ENCODE peak calls at places on chromosomes 6 and 20, in nine cellular contexts. X is body of pancreas; Y is effector memory CD4-positive, alpha-beta T cell; H is spleen; F is fibroblast of lung; W is WERI-Rb-1; I is esophagus squamous epithelium; R is mammary epithelial cell; K is fibroblast of mammary gland. T is an unnamed sample.

GRCh38 chr6:3419624-3420272 is 37.1 kb downstream of the SLC22A23 start:
- DNase-seq in Y (no peak), X (no peak), W (no peak), I (no peak), K (peak), H (no peak), R (peak), F (peak), T (no peak)

GRCh38 chr6:116971959-116972358 is 94.9 kb downstream of the RFX6 start:
- DNase-seq in I (no peak), H (no peak), F (peak), K (peak), R (peak), W (peak), Y (no peak), X (peak), T (no peak)

GRCh38 chr20:49575551-49576060 is 7.7 kb upstream of the PTGIS start:
- DNase-seq in R (no peak), W (no peak), Y (no peak), H (peak), X (no peak), F (no peak), K (peak), I (no peak), T (no peak)

GRCh38 chr6:18680842-18681241 is 293.7 kb downstream of the RNF144B start:
- DNase-seq in H (no peak), R (no peak), I (no peak), Y (no peak), W (no peak), X (no peak), F (no peak), K (no peak), T (no peak)

GRCh38 chr6:156502969-156503504 is 274.1 kb upstream of the ARID1B start:
- DNase-seq in F (no peak), K (no peak), Y (no peak), X (no peak), H (no peak), I (no peak), R (no peak), W (no peak), T (no peak)

GRCh38 chr20:2005359-2005758 is 11.5 kb upstream of the PDYN start:
- DNase-seq in X (no peak), K (peak), I (no peak), F (no peak), R (no peak), W (no peak), Y (no peak), H (no peak), T (no peak)

GRCh38 chr6:69732640-69733039 is 64.2 kb downstream of the LMBRD1 start:
- DNase-seq in K (peak), W (no peak), H (no peak), I (no peak), R (no peak), Y (no peak), F (peak), X (no peak), T (no peak)

GRCh38 chr6:1381397-1382330 is 7.7 kb upstream of the FOXF2 start:
- DNase-seq in K (no peak), F (peak), H (peak), I (no peak), Y (peak), X (peak), W (peak), R (no peak), T (no peak)

GRCh38 chr6:91083226-91083625 is 496.4 kb upstream of the MAP3K7 start:
- DNase-seq in X (no peak), H (no peak), W (no peak), I (no peak), F (peak), Y (no peak), K (peak), R (no peak), T (no peak)

GRCh38 chr6:137873273-137873762 is 6.3 kb downstream of the TNFAIP3 start:
- DNase-seq in H (no peak), I (peak), F (peak), R (peak), K (peak), X (peak), W (no peak), Y (peak), T (peak)

GRCh38 chr20:50491926-50492634 is 18.1 kb upstream of the PTPN1 start:
- DNase-seq in K (peak), R (peak), H (no peak), Y (no peak), W (no peak), F (peak), I (no peak), X (peak), T (no peak)

GRCh38 chr6:152983637-152984386 is 971 bp upstream of the FBXO5 start:
- DNase-seq in X (peak), W (peak), I (peak), H (peak), Y (peak), F (peak), K (peak), R (peak), T (peak)

GRCh38 chr6:31091680-31092079 is 20.7 kb downstream of the C6orf15 start:
- DNase-seq in H (no peak), R (no peak), I (no peak), K (no peak), F (no peak), Y (no peak), X (no peak), W (no peak), T (no peak)

GRCh38 chr6:142846883-142847287 is 98.1 kb downstream of the HIVEP2 start:
- DNase-seq in Y (no peak), I (no peak), X (no peak), W (peak), H (no peak), K (peak), F (peak), R (peak), T (peak)

GRCh38 chr6:158457616-158458278 is 102.1 kb upstream of the TMEM181 start:
- DNase-seq in W (no peak), X (no peak), Y (no peak), R (peak), H (no peak), K (peak), F (peak), I (no peak), T (no peak)

GRCh38 chr6:151958332-151958731 is 150.8 kb downstream of the ESR1 start:
- DNase-seq in R (peak), X (no peak), H (no peak), I (no peak), W (no peak), F (no peak), K (peak), Y (no peak), T (no peak)

GRCh38 chr20:297098-297924 is at the start of gene ZCCHC3:
- DNase-seq in K (peak), X (peak), R (peak), H (peak), I (peak), Y (peak), W (peak), F (peak), T (peak)

GRCh38 chr6:134182528-134182927 is 130.1 kb upstream of the SLC2A12 start:
- DNase-seq in Y (no peak), W (peak), I (no peak), K (no peak), F (no peak), R (no peak), H (no peak), X (no peak), T (no peak)

GRCh38 chr20:62800314-62801259 is 4.0 kb upstream of the OGFR start:
- DNase-seq in H (no peak), W (no peak), X (no peak), R (no peak), K (no peak), F (no peak), I (no peak), Y (no peak), T (no peak)

GRCh38 chr20:22522701-22523100 is 61.7 kb downstream of the FOXA2 start:
- DNase-seq in I (no peak), H (no peak), F (no peak), X (no peak), W (no peak), K (no peak), R (no peak), Y (no peak), T (no peak)

GRCh38 chr20:4076671-4077070 is 61.3 kb upstream of the RNF24 start:
- DNase-seq in F (peak), K (peak), W (no peak), X (peak), I (no peak), H (no peak), Y (no peak), R (peak), T (peak)

GRCh38 chr6:101534821-101535220 is 141.3 kb downstream of the GRIK2 start:
- DNase-seq in R (no peak), Y (no peak), H (no peak), K (peak), I (no peak), F (peak), W (no peak), X (no peak), T (no peak)

GRCh38 chr6:150016324-150017185 is 8.8 kb downstream of the RAET1L start:
- DNase-seq in H (peak), X (peak), I (no peak), K (peak), F (peak), W (peak), R (peak), Y (peak), T (no peak)

GRCh38 chr6:67458265-67458664 is 1176.8 kb upstream of the ADGRB3 start:
- DNase-seq in I (no peak), Y (no peak), W (no peak), H (no peak), F (peak), R (no peak), X (no peak), K (no peak), T (no peak)

GRCh38 chr20:46683939-46684750 is 5.1 kb downstream of the TP53RK start:
- DNase-seq in H (no peak), W (peak), Y (no peak), X (peak), I (no peak), R (peak), K (peak), F (peak), T (no peak)

GRCh38 chr6:118894425-118895240 is 681 bp downstream of the ASF1A start:
- DNase-seq in H (peak), K (peak), W (peak), F (peak), I (peak), R (peak), Y (peak), X (peak), T (no peak)

GRCh38 chr6:17212541-17213371 is 68.4 kb upstream of the RBM24 start:
- DNase-seq in R (no peak), F (peak), W (peak), I (no peak), X (peak), K (no peak), Y (no peak), H (no peak), T (no peak)

GRCh38 chr6:131594074-131594473 is 21.0 kb downstream of the ARG1 start:
- DNase-seq in K (no peak), H (no peak), W (no peak), F (no peak), Y (no peak), I (no peak), R (no peak), X (no peak), T (no peak)

GRCh38 chr6:28225056-28225834 is at the start of gene ZSCAN9:
- DNase-seq in Y (no peak), X (peak), K (peak), F (peak), R (peak), W (peak), I (no peak), H (peak), T (peak)

GRCh38 chr6:28224131-28225055 is 682 bp upstream of the ZSCAN9 start:
- DNase-seq in H (no peak), R (no peak), K (no peak), I (no peak), W (no peak), X (no peak), F (no peak), Y (no peak), T (no peak)

DNA sequence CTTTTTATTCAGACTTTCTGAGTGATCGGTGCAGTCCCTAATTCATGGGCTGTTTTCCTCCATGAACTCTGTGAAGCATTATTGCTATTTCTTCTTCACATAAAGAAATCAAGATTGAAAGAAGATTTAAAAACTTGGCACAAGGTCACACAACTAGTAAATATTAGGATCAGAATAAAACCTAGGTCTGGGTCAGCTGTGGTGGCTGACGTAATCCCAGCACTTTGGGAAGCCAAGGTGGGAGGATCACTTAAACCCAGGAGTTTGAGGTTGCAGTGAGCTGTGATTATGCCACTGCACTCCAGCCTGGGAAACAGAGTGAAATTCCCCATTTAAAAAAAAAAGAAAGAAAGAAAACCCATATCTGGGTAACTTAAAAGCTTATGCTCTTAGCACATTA is 1.4 kb downstream of the ZSCAN9 start:
- DNase-seq in X (no peak), H (no peak), F (no peak), R (no peak), K (no peak), I (no peak), Y (no peak), W (no peak), T (no peak)
- H3K4me3 ChIP-seq in X (no peak), H (no peak), F (peak), R (no peak), K (no peak), I (no peak), Y (no peak), W (no peak), T (no peak)

DNA sequence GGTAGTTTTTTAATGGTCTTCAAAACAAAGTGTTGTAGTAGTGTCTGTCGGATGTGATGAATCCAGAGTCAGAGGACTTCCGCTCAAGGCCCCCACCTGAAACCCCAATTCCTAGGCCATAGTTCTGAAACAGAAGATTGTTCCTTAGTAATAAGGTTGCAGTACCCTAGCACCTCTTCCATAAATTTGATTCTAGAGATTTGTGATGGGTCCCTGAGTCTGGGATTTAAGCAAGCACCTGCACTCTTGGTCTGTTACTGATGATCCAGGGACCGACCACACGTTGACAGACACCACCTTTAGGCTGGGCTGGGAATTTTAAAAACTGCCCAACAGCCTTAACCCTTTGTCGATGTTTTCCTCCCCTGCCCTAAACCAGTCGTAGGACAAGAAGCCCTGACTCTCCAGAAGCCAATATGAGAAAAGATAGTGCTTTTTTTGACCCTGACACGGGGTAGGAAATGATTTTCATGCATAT is 1.2 kb downstream of the KCTD20 start:
- DNase-seq in X (no peak), H (no peak), R (peak), Y (no peak), K (no peak), W (peak), F (peak), I (no peak), T (no peak)
- H3K4me3 ChIP-seq in X (peak), H (peak), R (peak), Y (peak), K (peak), W (peak), F (peak), I (peak), T (peak)

GRCh38 chr20:16081421-16081820 is 491.8 kb downstream of the KIF16B start:
- DNase-seq in R (no peak), Y (no peak), K (no peak), X (no peak), H (no peak), F (no peak), W (no peak), I (no peak), T (no peak)

GRCh38 chr20:16082051-16082550 is 491.1 kb downstream of the KIF16B start:
- DNase-seq in H (no peak), W (no peak), Y (no peak), K (no peak), X (no peak), R (no peak), F (no peak), I (no peak), T (no peak)

GRCh38 chr20:16083639-16084280 is 489.5 kb downstream of the KIF16B start:
- DNase-seq in X (no peak), F (no peak), R (no peak), H (no peak), K (no peak), Y (no peak), I (no peak), W (no peak), T (no peak)

DNA sequence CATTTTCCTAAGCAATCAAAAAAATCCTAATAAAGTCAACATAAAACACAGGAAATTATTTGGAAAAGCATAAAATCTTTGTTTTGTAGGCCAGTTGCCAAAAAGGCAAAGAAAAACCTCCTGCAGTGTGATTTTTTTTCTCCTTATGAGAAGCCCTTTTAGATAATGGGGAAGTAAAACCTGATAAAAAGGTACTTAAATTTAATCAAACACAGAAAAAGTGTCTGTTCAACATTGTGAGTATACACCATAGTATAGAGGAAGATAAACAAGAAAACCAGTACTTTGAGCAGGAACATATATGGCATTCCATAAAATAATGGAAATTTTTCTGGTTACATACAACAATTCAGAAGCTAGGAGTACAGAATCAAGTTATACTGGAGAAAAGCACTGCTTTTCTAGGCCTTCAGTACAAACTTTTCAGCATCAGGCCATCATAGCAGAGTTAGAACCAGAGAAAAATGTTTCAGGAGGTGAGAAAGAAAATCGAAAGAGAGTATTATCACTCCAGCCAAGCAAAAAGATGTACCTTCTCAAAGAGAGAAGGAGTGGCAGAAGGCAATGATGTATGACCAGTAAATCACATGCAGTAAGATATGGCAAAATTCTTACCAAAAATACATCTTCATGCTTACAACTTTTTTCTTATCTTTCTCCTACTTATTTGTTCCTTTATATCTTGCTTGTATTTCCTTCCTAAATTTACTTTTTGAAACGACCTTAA is 494.9 kb downstream of the KIF16B start:
- DNase-seq in I (no peak), H (no peak), K (no peak), F (no peak), R (no peak), W (no peak), Y (no peak), X (no peak), T (no peak)
- H3K4me3 ChIP-seq in I (no peak), H (no peak), K (no peak), F (no peak), R (no peak), W (no peak), Y (no peak), X (no peak), T (no peak)

GRCh38 chr20:57124346-57124745 is 142.1 kb downstream of the BMP7 start:
- DNase-seq in X (no peak), Y (no peak), H (no peak), W (no peak), K (no peak), R (no peak), F (no peak), I (no peak), T (no peak)
- H3K4me3 ChIP-seq in X (no peak), Y (no peak), H (no peak), W (no peak), K (no peak), R (no peak), F (no peak), I (no peak), T (no peak)

DNA sequence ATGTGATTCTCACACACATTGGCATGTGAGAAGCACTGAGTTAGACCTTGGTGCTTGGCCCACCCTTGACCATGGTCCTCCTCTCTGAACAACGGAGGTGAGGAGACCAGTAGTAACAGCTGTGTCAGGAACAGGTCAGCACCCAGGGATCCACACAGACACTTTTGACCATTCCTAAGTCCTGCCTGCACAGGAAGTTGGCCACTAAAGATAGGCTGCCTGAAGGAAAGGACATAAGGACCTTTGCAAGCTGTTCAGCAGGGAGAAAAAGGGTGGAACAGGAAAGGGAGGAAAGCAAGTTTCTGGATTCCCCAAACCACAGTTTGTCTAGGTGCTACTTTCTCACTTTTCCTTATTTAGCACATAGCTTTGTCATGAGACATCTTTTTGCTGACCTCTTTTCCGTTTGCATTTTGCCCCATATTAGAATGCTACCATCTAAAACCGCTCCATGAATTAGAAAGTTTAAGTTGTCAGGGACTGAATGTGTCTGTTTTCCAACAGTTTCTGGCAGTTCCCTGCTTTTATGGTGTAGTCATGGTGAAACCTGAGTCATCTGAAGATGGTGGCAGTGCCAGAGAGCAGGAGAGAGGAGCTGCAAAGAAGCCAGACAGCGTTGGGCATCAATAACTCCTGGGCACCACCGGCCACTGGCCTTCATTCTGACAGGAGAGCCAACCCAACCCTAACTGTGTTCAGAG is 1.1 kb upstream of the CD109 start:
- DNase-seq in K (peak), F (peak), R (peak), W (no peak), X (no peak), H (no peak), I (no peak), Y (no peak), T (no peak)
- H3K4me3 ChIP-seq in K (peak), F (peak), R (peak), W (no peak), X (no peak), H (no peak), I (peak), Y (no peak), T (no peak)

GRCh38 chr6:14065350-14065749 is 52.2 kb upstream of the CD83 start:
- DNase-seq in K (no peak), I (no peak), F (no peak), X (no peak), R (no peak), H (no peak), Y (no peak), W (no peak), T (no peak)
- H3K4me3 ChIP-seq in K (no peak), I (no peak), F (no peak), X (no peak), R (no peak), H (no peak), Y (no peak), W (no peak), T (no peak)

T was measured in BJ.